ENCODE peak calls at places on chromosomes 2 and 18, in six cellular contexts. C is psoas muscle; N is tibial artery; D is MM.1S; J is CD4-positive, CD25-positive, alpha-beta regulatory T cell; Z is K562. K is an unnamed sample. For H3K36me3 and H3K4me1, the result is how much of the 10 kb centered on the place peaks cover.

GRCh38 chr2:176421291-176422050 is 152.2 kb downstream of the MTX2 start:
- DNase-seq in J (no peak), D (no peak), C (no peak), Z (no peak), N (no peak), K (no peak)

GRCh38 chr2:32425719-32426141 is 68.9 kb downstream of the BIRC6 start:
- DNase-seq in D (no peak), C (no peak), Z (no peak), J (no peak), N (no peak), K (no peak)

GRCh38 chr2:240670402-240670801 is 12.3 kb downstream of the AQP12B start:
- DNase-seq in N (no peak), C (no peak), D (no peak), Z (no peak), J (no peak), K (no peak)

GRCh38 chr2:221161186-221161585 is 410.9 kb downstream of the EPHA4 start:
- DNase-seq in N (no peak), J (no peak), Z (no peak), C (no peak), D (no peak), K (no peak)

GRCh38 chr18:58402247-58402646 is 226.6 kb downstream of the ALPK2 start:
- DNase-seq in J (no peak), D (no peak), Z (no peak), N (no peak), C (no peak), K (no peak)

GRCh38 chr18:46173393-46174316 is 69.5 kb downstream of the HAUS1 start:
- DNase-seq in D (peak), Z (peak), J (peak), N (peak), C (peak), K (peak)

GRCh38 chr2:70141754-70142589 is 48.8 kb downstream of the C2orf42 start:
- DNase-seq in J (no peak), Z (peak), D (no peak), C (no peak), N (no peak), K (no peak)

GRCh38 chr2:172430671-172431070 is 3.3 kb downstream of the ITGA6 start:
- DNase-seq in J (no peak), C (no peak), D (no peak), N (no peak), Z (peak), K (no peak)

GRCh38 chr2:135651717-135652116 is 89.9 kb upstream of the UBXN4 start:
- DNase-seq in J (no peak), Z (no peak), D (no peak), C (no peak), N (no peak), K (no peak)

GRCh38 chr2:135650721-135651120 is 90.9 kb upstream of the UBXN4 start:
- DNase-seq in Z (no peak), D (no peak), N (no peak), J (no peak), C (no peak), K (no peak)

GRCh38 chr2:135647836-135648579 is 93.6 kb upstream of the UBXN4 start:
- DNase-seq in Z (no peak), N (no peak), C (no peak), J (no peak), D (no peak), K (no peak)
- H3K36me3 ChIP-seq in Z (under half), N (half or more), C (half or more), J (under half), D (under half), K (under half)

GRCh38 chr2:142536964-142537363 is 340.5 kb upstream of the KYNU start:
- DNase-seq in Z (no peak), C (no peak), D (no peak), J (no peak), N (no peak), K (no peak)

GRCh38 chr2:142545036-142545435 is 332.4 kb upstream of the KYNU start:
- DNase-seq in C (no peak), J (no peak), D (no peak), Z (no peak), N (no peak), K (no peak)

GRCh38 chr2:142544173-142544572 is 333.3 kb upstream of the KYNU start:
- DNase-seq in N (no peak), D (no peak), Z (no peak), C (no peak), J (no peak), K (no peak)

GRCh38 chr2:142536501-142536900 is 341.0 kb upstream of the KYNU start:
- DNase-seq in C (no peak), N (no peak), Z (no peak), J (no peak), D (no peak), K (no peak)

DNA sequence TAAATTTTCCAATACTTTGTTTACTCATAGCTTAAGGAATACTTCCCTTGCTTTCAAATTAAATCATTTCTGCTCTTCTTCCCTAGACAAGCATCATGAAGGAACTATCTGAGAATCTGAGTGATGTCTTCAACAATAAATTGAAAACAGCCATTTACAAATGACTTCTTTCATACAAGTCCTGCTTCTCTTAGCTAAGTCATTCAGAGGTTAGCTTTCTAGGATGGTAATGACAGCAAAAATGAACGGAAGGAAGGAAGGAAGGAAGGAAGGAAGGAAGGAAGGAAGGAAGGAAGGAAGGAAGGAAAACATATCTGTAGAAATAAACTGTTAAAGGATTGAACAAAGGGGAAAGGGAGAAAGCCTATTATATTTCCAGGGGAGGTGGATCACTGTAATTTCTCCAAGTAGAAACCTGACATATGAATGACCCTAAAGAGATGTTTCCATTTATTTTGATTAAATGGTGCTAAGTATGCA is 335.0 kb upstream of the KYNU start:
- DNase-seq in J (no peak), Z (no peak), N (no peak), D (no peak), C (no peak), K (no peak)
- H3K4me1 ChIP-seq in J (under half), Z (under half), N (under half), D (under half), C (under half), K (under half)

GRCh38 chr18:28009589-28009988 is 167.3 kb downstream of the CDH2 start:
- DNase-seq in N (no peak), J (no peak), C (no peak), D (no peak), Z (no peak), K (no peak)
- H3K36me3 ChIP-seq in N (under half), J (under half), C (under half), D (under half), Z (under half), K (under half)

GRCh38 chr18:35171315-35171987 is 69.4 kb upstream of the ZNF397 start:
- DNase-seq in N (no peak), C (no peak), J (no peak), Z (no peak), D (no peak), K (no peak)
- H3K4me1 ChIP-seq in N (under half), C (under half), J (under half), Z (under half), D (under half), K (under half)

GRCh38 chr2:159177957-159178356 is 108.5 kb downstream of the WDSUB1 start:
- DNase-seq in Z (no peak), D (no peak), N (no peak), J (no peak), C (no peak), K (no peak)

GRCh38 chr2:159175182-159175581 is 111.3 kb downstream of the WDSUB1 start:
- DNase-seq in D (no peak), N (no peak), J (no peak), Z (peak), C (no peak), K (no peak)

GRCh38 chr2:159179696-159180095 is 106.8 kb downstream of the WDSUB1 start:
- DNase-seq in D (no peak), J (no peak), N (no peak), Z (no peak), C (no peak), K (no peak)

GRCh38 chr2:159176555-159176954 is 109.9 kb downstream of the WDSUB1 start:
- DNase-seq in Z (no peak), N (no peak), C (no peak), D (no peak), J (no peak), K (no peak)

DNA sequence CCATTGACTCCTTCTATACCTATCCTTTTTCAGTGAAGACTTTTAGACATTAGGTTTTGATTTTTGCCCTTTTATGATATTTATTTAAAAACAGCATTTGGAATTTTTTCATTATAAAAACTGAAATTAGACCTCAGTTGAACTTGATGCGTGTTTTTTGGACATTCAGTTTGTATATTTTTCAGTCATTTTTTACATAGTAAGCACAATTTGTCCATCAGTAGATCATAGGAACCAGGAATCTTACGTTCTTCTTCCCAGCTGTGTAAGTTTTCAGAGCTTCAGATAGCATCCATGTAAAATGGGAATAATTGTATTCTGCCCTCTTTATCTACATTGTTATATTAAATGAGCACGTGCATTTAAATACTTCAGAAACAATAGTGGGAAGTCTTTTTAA is 109.1 kb downstream of the WDSUB1 start:
- DNase-seq in D (no peak), Z (no peak), J (no peak), C (no peak), N (no peak), K (no peak)
- H3K36me3 ChIP-seq in D (under half), Z (under half), J (under half), C (under half), N (half or more), K (under half)

GRCh38 chr2:10028988-10029874 is 14.1 kb upstream of the KLF11 start:
- DNase-seq in Z (peak), N (peak), J (peak), C (peak), D (no peak), K (no peak)

GRCh38 chr2:10028407-10028987 is 14.9 kb upstream of the KLF11 start:
- DNase-seq in N (no peak), D (no peak), J (no peak), C (no peak), Z (peak), K (no peak)

GRCh38 chr2:10030311-10030736 is 13.0 kb upstream of the KLF11 start:
- DNase-seq in N (no peak), Z (peak), J (no peak), C (no peak), D (no peak), K (no peak)

GRCh38 chr2:10027931-10028330 is 15.4 kb upstream of the KLF11 start:
- DNase-seq in D (no peak), Z (no peak), C (no peak), J (no peak), N (no peak), K (no peak)

GRCh38 chr2:10029875-10030223 is 13.5 kb upstream of the KLF11 start:
- DNase-seq in N (no peak), C (no peak), J (no peak), D (no peak), Z (no peak), K (no peak)
- H3K4me1 ChIP-seq in N (under half), C (under half), J (under half), D (under half), Z (under half), K (under half)

K was measured in iPS DF 6.9.